ENCODE peak calls at places on chromosomes 7 and 10, in eight cellular contexts. I, Z, M, B, D, E, N and W are unnamed samples.

GRCh38 chr10:70982443-70982842 is 94.1 kb upstream of the PCBD1 start:
- DNase-seq in I (no peak), Z (no peak), M (no peak), B (no peak), D (no peak), E (no peak), N (no peak), W (no peak)

GRCh38 chr7:68107968-68108367 is 1111.3 kb downstream of the TYW1 start:
- DNase-seq in I (no peak), Z (no peak), M (no peak), B (no peak), D (no peak), E (no peak), N (no peak), W (no peak)

GRCh38 chr10:133384071-133384470 is 5.0 kb downstream of the PAOX start:
- DNase-seq in I (no peak), Z (no peak), M (no peak), B (no peak), D (no peak), E (no peak), N (no peak), W (no peak)

GRCh38 chr7:151756076-151756731 is 120.7 kb downstream of the PRKAG2 start:
- DNase-seq in I (peak; percentile 62), Z (peak; percentile 80), M (no peak), B (no peak), D (no peak), E (peak; percentile 59), N (peak; percentile 82), W (no peak)

GRCh38 chr10:132972986-132973902 is 30.9 kb upstream of the CFAP46 start:
- DNase-seq in I (no peak), Z (no peak), M (no peak), B (no peak), D (no peak), E (no peak), N (no peak), W (peak; percentile 50)

GRCh38 chr7:31688347-31688746 is 1.3 kb downstream of the PPP1R17 start:
- DNase-seq in I (no peak), Z (no peak), M (no peak), B (no peak), D (no peak), E (no peak), N (no peak), W (no peak)

GRCh38 chr7:44124822-44125202 is 1.5 kb upstream of the POLD2 start:
- DNase-seq in I (no peak), Z (no peak), M (no peak), B (no peak), D (no peak), E (no peak), N (no peak), W (no peak)

GRCh38 chr7:157568785-157569584 is 232.2 kb downstream of the DNAJB6 start:
- DNase-seq in I (peak; percentile 22), Z (no peak), M (peak; percentile 81), B (no peak), D (no peak), E (peak; percentile 7), N (no peak), W (peak; percentile 72)

GRCh38 chr7:157016352-157017041 is 6.0 kb upstream of the MNX1 start:
- DNase-seq in I (no peak), Z (no peak), M (no peak), B (no peak), D (no peak), E (no peak), N (no peak), W (no peak)